ENCODE peak calls at places on chromosomes 4 and X, in six cellular contexts. O, F, Z, K, T and E are unnamed samples.

GRCh38 chr4:68011684-68012083 is 48.4 kb upstream of the TMPRSS11A start:
- DNase-seq in F (no peak), K (no peak), T (no peak), O (no peak), Z (no peak), E (no peak)

GRCh38 chrX:119073200-119073905 is 560 bp downstream of the CT47C1 start:
- DNase-seq in K (no peak), Z (no peak), O (no peak), F (no peak), T (no peak), E (no peak)

GRCh38 chrX:13469963-13470679 is 99.3 kb upstream of the EGFL6 start:
- DNase-seq in O (no peak), F (no peak), T (no peak), Z (no peak), K (peak), E (no peak)

GRCh38 chr4:6333301-6334202 is 63.9 kb downstream of the WFS1 start:
- DNase-seq in T (peak), Z (no peak), F (no peak), O (no peak), K (peak), E (no peak)

GRCh38 chr4:183609151-183609550 is 49.8 kb downstream of the RWDD4 start:
- DNase-seq in T (no peak), K (no peak), O (no peak), F (no peak), Z (no peak), E (no peak)

GRCh38 chr4:7120341-7120740 is 52.5 kb upstream of the GRPEL1 start:
- DNase-seq in K (peak), F (no peak), Z (no peak), T (peak), O (no peak), E (no peak)

GRCh38 chr4:14771091-14771490 is 231.2 kb upstream of the CPEB2 start:
- DNase-seq in Z (no peak), F (no peak), K (peak), T (no peak), O (no peak), E (no peak)

GRCh38 chr4:762211-763190 is 56.9 kb downstream of the PCGF3 start:
- DNase-seq in K (peak), O (peak), T (no peak), F (no peak), Z (no peak), E (no peak)

GRCh38 chr4:184406915-184407314 is 67.4 kb downstream of the IRF2 start:
- DNase-seq in O (peak), K (no peak), F (peak), Z (no peak), T (no peak), E (no peak)

GRCh38 chr4:75671802-75672421 is 1.3 kb downstream of the G3BP2 start:
- DNase-seq in O (no peak), Z (peak), K (peak), T (no peak), F (no peak), E (no peak)

GRCh38 chr4:13844740-13845139 is 217.2 kb upstream of the BOD1L1 start:
- DNase-seq in Z (no peak), O (no peak), T (no peak), F (no peak), K (no peak), E (no peak)

GRCh38 chrX:39491548-39492297 is 606.0 kb downstream of the BCOR start:
- DNase-seq in T (no peak), F (no peak), Z (peak), O (no peak), K (no peak), E (no peak)

GRCh38 chr4:63777571-63777970 is 631.7 kb downstream of the TECRL start:
- DNase-seq in F (no peak), K (no peak), Z (no peak), T (no peak), O (no peak), E (no peak)

GRCh38 chrX:19855700-19856381 is 31.6 kb downstream of the SH3KBP1 start:
- DNase-seq in O (no peak), T (no peak), K (peak), Z (no peak), F (no peak), E (no peak)

GRCh38 chr4:72827968-72828367 is 241.5 kb downstream of the COX18 start:
- DNase-seq in T (no peak), O (no peak), K (no peak), Z (no peak), F (no peak), E (no peak)

GRCh38 chr4:184460495-184461285 is 13.7 kb downstream of the IRF2 start:
- DNase-seq in Z (no peak), O (no peak), K (no peak), F (no peak), T (no peak), E (no peak)

GRCh38 chrX:104432321-104432720 is 133.7 kb upstream of the IL1RAPL2 start:
- DNase-seq in K (no peak), T (no peak), Z (no peak), F (peak), O (no peak), E (no peak)

GRCh38 chrX:120768681-120769080 is 107.0 kb downstream of the CT47B1 start:
- DNase-seq in T (no peak), F (no peak), Z (no peak), O (no peak), K (peak), E (no peak)

GRCh38 chrX:4263005-4263404 is 549.6 kb upstream of the PRKX start:
- DNase-seq in T (peak), Z (peak), F (no peak), O (no peak), K (no peak), E (no peak)

GRCh38 chrX:128518508-128518907 is 466.3 kb upstream of the ACTRT1 start:
- DNase-seq in K (no peak), O (no peak), T (peak), Z (no peak), F (no peak), E (no peak)

GRCh38 chr4:158003212-158003611 is 169.6 kb downstream of the GASK1B start:
- DNase-seq in Z (no peak), F (no peak), K (no peak), O (no peak), T (no peak), E (no peak)

GRCh38 chrX:48893556-48894348 is 3.8 kb downstream of the TIMM17B start:
- DNase-seq in Z (no peak), K (no peak), O (no peak), F (peak), T (no peak), E (no peak)

GRCh38 chrX:109783712-109784109 is 50.7 kb upstream of the ACSL4 start:
- DNase-seq in F (no peak), T (no peak), Z (no peak), O (no peak), K (no peak), E (no peak)

GRCh38 chrX:17242470-17242869 is 132.5 kb upstream of the NHS start:
- DNase-seq in O (peak), F (peak), T (peak), K (peak), Z (peak), E (no peak)

GRCh38 chr4:173509031-173510001 is 20.7 kb downstream of the HAND2 start:
- DNase-seq in Z (no peak), K (peak), O (no peak), T (peak), F (no peak), E (no peak)

GRCh38 chr4:6044805-6045204 is 26.6 kb upstream of the C4orf50 start:
- DNase-seq in K (no peak), Z (no peak), O (no peak), F (no peak), T (peak), E (no peak)

GRCh38 chrX:102129473-102129872 is 4.0 kb downstream of the TCEAL2 start:
- DNase-seq in T (peak), Z (no peak), F (no peak), O (peak), K (peak), E (no peak)

GRCh38 chr4:98468744-98469143 is 189.7 kb downstream of the TSPAN5 start:
- DNase-seq in O (peak), F (no peak), K (peak), Z (no peak), T (no peak), E (no peak)

GRCh38 chr4:158946825-158947224 is 156.1 kb upstream of the RAPGEF2 start:
- DNase-seq in F (no peak), O (no peak), T (no peak), K (no peak), Z (no peak), E (no peak)

GRCh38 chr4:52407545-52407944 is 251.6 kb downstream of the USP46 start:
- DNase-seq in O (no peak), T (no peak), K (no peak), F (no peak), Z (no peak), E (no peak)

GRCh38 chr4:87353592-87353991 is 30.9 kb upstream of the HSD17B13 start:
- DNase-seq in O (peak), Z (peak), K (peak), T (peak), F (no peak), E (no peak)

GRCh38 chr4:7854697-7855370 is 84.8 kb downstream of the AFAP1 start:
- DNase-seq in T (no peak), K (no peak), F (no peak), Z (peak), O (no peak), E (no peak)

GRCh38 chr4:6926681-6927478 is 17.3 kb downstream of the TBC1D14 start:
- DNase-seq in Z (peak), F (no peak), O (no peak), K (peak), T (no peak), E (no peak)

GRCh38 chr4:13159041-13159620 is 325.0 kb downstream of the RAB28 start:
- DNase-seq in O (no peak), K (peak), T (no peak), F (no peak), Z (no peak), E (no peak)

GRCh38 chr4:114472269-114473032 is 126.2 kb upstream of the UGT8 start:
- DNase-seq in O (no peak), T (no peak), Z (no peak), F (no peak), K (no peak), E (no peak)